ENCODE peak calls at places on chromosomes 11 and 22, in six cellular contexts. I is neuronal stem cell, S is kidney, Q is neural progenitor cell, H is K562, T is mammary epithelial cell. R is an unnamed sample.

GRCh38 chr22:28075260-28075981 is 156.4 kb upstream of the PITPNB start:
- DNase-seq in I (no peak), T (peak; percentile 52), Q (no peak), S (no peak), H (no peak), R (no peak)

GRCh38 chr11:15720460-15720859 is 605.7 kb downstream of the INSC start:
- DNase-seq in H (no peak), S (no peak), T (no peak), I (no peak), Q (no peak), R (no peak)

GRCh38 chr11:120073196-120073595 is 64.7 kb downstream of the TRIM29 start:
- DNase-seq in S (no peak), H (no peak), Q (no peak), I (no peak), T (no peak), R (no peak)

GRCh38 chr22:32309585-32310251 is 47.9 kb upstream of the RFPL3 start:
- DNase-seq in T (no peak), Q (no peak), S (no peak), H (peak; percentile 29), I (no peak), R (peak; percentile 52)

GRCh38 chr11:123069878-123070821 is 8.2 kb upstream of the HSPA8 start:
- DNase-seq in S (no peak), H (no peak), T (no peak), I (no peak), Q (no peak), R (no peak)

GRCh38 chr22:20628081-20628939 is 120.9 kb downstream of the MED15 start:
- DNase-seq in I (no peak), S (peak; percentile 12), Q (no peak), T (no peak), H (no peak), R (no peak)

GRCh38 chr22:30892286-30892685 is 76.3 kb downstream of the MORC2 start:
- DNase-seq in H (no peak), S (peak; percentile 53), I (no peak), T (no peak), Q (no peak), R (no peak)

GRCh38 chr22:20657963-20658362 is 116.0 kb upstream of the SERPIND1 start:
- DNase-seq in T (no peak), S (no peak), I (no peak), H (no peak), Q (no peak), R (no peak)

GRCh38 chr11:61507962-61508824 is at the start of gene LRRC10B:
- DNase-seq in H (peak; percentile 84), S (no peak), Q (peak; percentile 96), T (no peak), I (peak; percentile 86), R (peak; percentile 93)

GRCh38 chr11:10197091-10197490 is 96.9 kb downstream of the SBF2 start:
- DNase-seq in I (no peak), H (no peak), T (peak; percentile 30), Q (no peak), S (no peak), R (no peak)

GRCh38 chr22:20591660-20592310 is 84.4 kb downstream of the MED15 start:
- DNase-seq in S (no peak), Q (peak; percentile 63), T (no peak), H (peak; percentile 96), I (peak; percentile 32), R (no peak)

GRCh38 chr11:28833670-28834069 is 725.5 kb downstream of the METTL15 start:
- DNase-seq in H (no peak), I (no peak), T (peak; percentile 82), Q (no peak), S (no peak), R (no peak)

GRCh38 chr11:78860720-78861422 is 286.2 kb upstream of the NARS2 start:
- DNase-seq in I (peak; percentile 27), S (no peak), T (no peak), H (peak; percentile 15), Q (peak; percentile 65), R (peak; percentile 51)

GRCh38 chr11:71370895-71371673 is 77.1 kb downstream of the DHCR7 start:
- DNase-seq in I (no peak), Q (peak; percentile 41), S (no peak), T (no peak), H (no peak), R (no peak)

GRCh38 chr11:29024386-29024785 is 916.2 kb downstream of the METTL15 start:
- DNase-seq in I (no peak), T (no peak), S (no peak), Q (no peak), H (no peak), R (no peak)

GRCh38 chr11:19218801-19219460 is 17.1 kb upstream of the CSRP3 start:
- DNase-seq in Q (no peak), I (no peak), S (no peak), H (no peak), T (no peak), R (peak; percentile 51)

GRCh38 chr11:2215561-2216399 is 44.2 kb upstream of the TH start:
- DNase-seq in H (peak; percentile 9), Q (no peak), I (no peak), T (no peak), S (peak; percentile 73), R (peak; percentile 27)

GRCh38 chr11:33722579-33723234 is 13.5 kb downstream of the CD59 start:
- DNase-seq in I (no peak), T (peak; percentile 88), Q (no peak), S (no peak), H (peak; percentile 40), R (no peak)

GRCh38 chr11:14506532-14506931 is 6.9 kb upstream of the COPB1 start:
- DNase-seq in H (no peak), I (no peak), S (no peak), Q (no peak), T (no peak), R (no peak)

GRCh38 chr22:26185190-26185589 is 15.9 kb downstream of the SEZ6L start:
- DNase-seq in T (no peak), I (no peak), H (no peak), S (no peak), Q (no peak), R (no peak)

GRCh38 chr11:36617543-36617942 is 19.5 kb upstream of the RAG2 start:
- DNase-seq in H (no peak), Q (no peak), I (no peak), T (no peak), S (no peak), R (no peak)

GRCh38 chr11:129279326-129280026 is 87.4 kb upstream of the ARHGAP32 start:
- DNase-seq in H (no peak), Q (peak; percentile 93), I (peak; percentile 79), S (peak; percentile 92), T (peak; percentile 71), R (peak; percentile 98)

GRCh38 chr11:8068605-8069221 is 12.3 kb upstream of the TUB start:
- DNase-seq in I (no peak), H (peak; percentile 45), T (no peak), Q (no peak), S (peak; percentile 92), R (peak; percentile 70)

GRCh38 chr11:128928400-128928799 is 14.3 kb downstream of the TP53AIP1 start:
- DNase-seq in H (no peak), S (no peak), I (no peak), T (no peak), Q (no peak), R (no peak)

GRCh38 chr11:102143867-102144266 is 33.6 kb downstream of the YAP1 start:
- DNase-seq in I (no peak), T (no peak), Q (no peak), S (no peak), H (no peak), R (no peak)

GRCh38 chr11:25769287-25769686 is 562.6 kb upstream of the ANO3 start:
- DNase-seq in T (no peak), H (no peak), S (no peak), I (no peak), Q (no peak), R (no peak)
- H3K9ac ChIP-seq in T (no peak overlapping the region), H (no peak overlapping the region), S (no peak overlapping the region), I (no peak overlapping the region), Q (no peak overlapping the region), R (no peak overlapping the region)

DNA sequence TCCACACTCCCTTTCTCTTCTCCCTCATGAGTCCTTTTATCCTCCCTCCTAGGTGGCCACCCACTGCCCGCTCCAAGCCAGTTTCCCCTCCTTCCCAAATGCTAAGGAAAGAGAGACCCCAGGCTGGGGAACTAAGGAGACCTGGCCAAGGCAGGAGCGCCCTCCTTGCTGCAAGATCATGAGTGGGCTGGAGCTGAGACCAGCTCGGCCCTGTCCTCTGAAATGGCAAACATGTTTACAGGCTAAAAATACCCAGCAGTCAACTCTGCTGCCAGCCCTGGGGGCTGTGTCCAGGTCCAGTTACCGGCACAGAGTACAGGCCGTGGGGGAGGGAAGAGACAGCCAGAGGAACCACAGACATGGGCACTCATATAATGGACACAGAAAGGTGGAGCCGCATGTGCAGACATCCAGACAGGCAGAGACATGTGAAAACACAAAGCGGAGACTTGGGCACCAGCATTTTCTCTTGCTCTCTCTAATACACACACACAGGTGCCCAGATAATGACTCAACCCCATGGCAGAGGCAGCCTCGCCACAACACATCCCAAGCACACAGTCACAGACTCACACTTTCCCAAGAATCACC is 1.2 kb upstream of the AHNAK start:
- DNase-seq in S (no peak), T (peak; percentile 97), I (no peak), Q (peak; percentile 29), H (no peak), R (no peak)
- H3K9ac ChIP-seq in S (no peak overlapping the region), T (peak overlapping the region; percentile 78), I (no peak overlapping the region), Q (no peak overlapping the region), H (no peak overlapping the region), R (peak overlapping the region; percentile 99)

GRCh38 chr11:23585700-23586099 is 725.4 kb upstream of the CCDC179 start:
- DNase-seq in I (no peak), H (no peak), Q (no peak), T (no peak), S (no peak), R (no peak)
- H3K9ac ChIP-seq in I (no peak overlapping the region), H (no peak overlapping the region), Q (no peak overlapping the region), T (no peak overlapping the region), S (no peak overlapping the region), R (no peak overlapping the region)

DNA sequence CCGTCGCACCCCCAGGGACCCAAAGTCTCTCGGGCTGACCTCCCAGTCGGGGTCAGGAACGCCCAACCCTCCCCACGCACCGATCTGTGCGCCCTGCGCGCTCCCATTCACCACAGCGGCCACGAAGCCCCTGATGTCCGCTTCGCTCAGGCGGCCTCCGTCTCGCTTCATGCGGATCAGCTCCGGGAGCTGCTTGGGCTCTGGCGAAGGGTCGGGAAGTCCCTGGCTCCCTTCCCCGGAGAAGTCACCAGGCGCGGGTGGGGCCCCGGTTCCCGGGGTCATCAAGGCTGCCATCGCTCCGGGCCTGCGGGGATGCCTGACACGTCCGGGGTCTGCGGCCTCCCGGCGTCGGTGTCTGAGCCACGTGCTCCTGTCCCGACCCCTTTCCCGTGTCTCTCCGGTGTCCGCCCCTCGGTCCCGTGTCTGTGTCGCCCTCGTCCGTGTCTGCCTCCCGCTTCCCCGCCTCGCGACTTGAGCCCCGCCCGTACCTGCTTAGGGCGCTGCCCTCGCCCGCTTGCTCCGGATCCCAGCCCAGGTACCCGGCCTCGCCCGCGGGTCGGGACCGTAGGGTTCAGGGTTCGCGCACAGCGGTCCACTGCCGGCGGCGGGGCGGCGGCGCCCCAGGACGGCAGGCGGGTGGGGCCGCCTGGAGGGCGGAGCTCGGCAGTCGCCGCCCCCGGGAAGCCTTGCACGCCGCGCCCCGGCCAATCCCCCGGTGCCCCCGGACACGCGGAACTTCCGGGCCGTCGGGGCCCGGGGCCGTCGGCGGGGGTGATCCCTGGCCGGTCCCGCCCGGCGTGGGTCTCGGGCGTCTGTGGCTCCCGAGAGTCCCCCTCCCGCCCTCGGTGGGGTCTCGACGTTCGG is at the start of gene TYMP:
- DNase-seq in H (no peak), Q (peak; percentile 44), S (peak; percentile 97), T (no peak), I (no peak), R (no peak)
- H3K9ac ChIP-seq in H (no peak within 1 kb of the TSS), Q (no peak within 1 kb of the TSS), S (peak within 1 kb of the TSS; percentile 73), T (no peak within 1 kb of the TSS), I (peak within 1 kb of the TSS; percentile 81), R (no peak within 1 kb of the TSS)